ENCODE peak calls at places on chromosomes 1 and 21, in nine cellular contexts. K, M, D, P, N, V, X, B and T are unnamed samples.

GRCh38 chr1:98733782-98734112 is 72.2 kb downstream of the SNX7 start:
- DNase-seq in K (no peak), M (no peak), D (peak), P (no peak), N (no peak), V (peak), X (no peak), B (no peak), T (no peak)

GRCh38 chr1:53554592-53555305 is 95.5 kb downstream of the DMRTB1 start:
- DNase-seq in K (no peak), M (no peak), D (no peak), P (no peak), N (peak), V (no peak), X (no peak), B (no peak), T (no peak)

GRCh38 chr1:3903141-3904005 is 3.3 kb upstream of the C1orf174 start:
- DNase-seq in K (no peak), M (no peak), D (no peak), P (no peak), N (peak), V (no peak), X (no peak), B (no peak), T (no peak)

GRCh38 chr1:94335950-94336349 is 82.2 kb upstream of the ABCD3 start:
- DNase-seq in K (peak), M (no peak), D (peak), P (peak), N (no peak), V (peak), X (peak), B (peak), T (peak)

GRCh38 chr21:44086636-44087425 is 20.4 kb upstream of the PWP2 start:
- DNase-seq in K (no peak), M (no peak), D (no peak), P (no peak), N (no peak), V (no peak), X (no peak), B (no peak), T (no peak)

GRCh38 chr1:211752951-211753486 is 77.5 kb downstream of the LPGAT1 start:
- DNase-seq in K (no peak), M (no peak), D (no peak), P (no peak), N (no peak), V (no peak), X (no peak), B (no peak), T (peak)

GRCh38 chr1:224430511-224431113 is 4.0 kb downstream of the WDR26 start:
- DNase-seq in K (peak), M (no peak), D (peak), P (no peak), N (no peak), V (peak), X (peak), B (no peak), T (no peak)

GRCh38 chr1:44632511-44633072 is 41.7 kb downstream of the TMEM53 start:
- DNase-seq in K (no peak), M (no peak), D (no peak), P (peak), N (no peak), V (no peak), X (no peak), B (no peak), T (no peak)

GRCh38 chr1:51558375-51558924 is 39.4 kb upstream of the EPS15 start:
- DNase-seq in K (no peak), M (no peak), D (peak), P (no peak), N (no peak), V (peak), X (no peak), B (no peak), T (no peak)

GRCh38 chr21:32021319-32022027 is 148.7 kb downstream of the HUNK start:
- DNase-seq in K (no peak), M (no peak), D (no peak), P (no peak), N (peak), V (no peak), X (no peak), B (no peak), T (peak)

GRCh38 chr1:208101661-208102431 is 142.3 kb downstream of the PLXNA2 start:
- DNase-seq in K (no peak), M (no peak), D (peak), P (peak), N (peak), V (peak), X (no peak), B (no peak), T (no peak)

GRCh38 chr1:16241116-16241763 is 4.3 kb upstream of the CPLANE2 start:
- DNase-seq in K (no peak), M (no peak), D (no peak), P (no peak), N (no peak), V (no peak), X (no peak), B (no peak), T (no peak)

GRCh38 chr1:111733996-111734369 is 5.2 kb downstream of the INKA2 start:
- DNase-seq in K (no peak), M (no peak), D (no peak), P (no peak), N (no peak), V (no peak), X (no peak), B (no peak), T (no peak)

DNA sequence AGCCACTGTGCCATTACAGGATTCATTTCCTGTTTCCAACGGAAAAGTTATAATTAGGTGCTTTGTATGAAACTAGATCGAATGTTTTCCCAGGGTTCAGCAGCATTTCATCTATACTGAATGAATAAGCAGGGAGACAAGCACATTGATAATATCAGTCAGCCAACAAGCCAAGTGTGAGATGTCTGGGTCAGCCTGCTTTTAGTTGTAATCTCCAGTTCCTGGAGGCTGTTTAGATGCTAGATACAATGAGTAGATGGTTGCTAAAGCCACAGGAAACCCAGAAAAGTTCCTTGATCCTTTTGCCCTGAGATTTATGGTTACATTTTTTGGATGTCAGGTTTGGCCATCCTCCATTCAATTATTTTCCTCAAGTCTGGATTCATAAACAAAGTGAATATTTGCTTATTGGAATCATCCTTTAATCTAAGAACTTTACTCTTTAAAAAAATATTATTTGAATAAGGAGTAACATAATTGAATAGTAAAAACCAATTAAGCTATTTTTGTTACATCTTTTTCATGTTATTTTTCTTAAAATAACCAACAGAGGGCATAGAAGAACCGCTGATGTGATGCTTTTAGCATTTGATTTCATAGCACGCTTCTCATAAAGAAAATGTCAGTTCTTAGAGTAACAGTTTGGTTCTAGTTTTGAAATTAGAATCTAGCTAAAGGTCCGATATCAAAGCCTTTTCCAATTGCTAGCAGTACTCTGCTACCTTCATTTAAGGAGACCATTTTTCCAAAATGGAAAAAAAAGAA is 76.6 kb downstream of the HSPA13 start:
- DNase-seq in K (no peak), M (no peak), D (peak), P (no peak), N (no peak), V (no peak), X (no peak), B (no peak), T (no peak)
- TF ChIP-seq CTCF in K (no peak), M (no peak), D (peak), P (peak), N (no peak), V (no peak), X (peak), B (no peak), T (peak)

DNA sequence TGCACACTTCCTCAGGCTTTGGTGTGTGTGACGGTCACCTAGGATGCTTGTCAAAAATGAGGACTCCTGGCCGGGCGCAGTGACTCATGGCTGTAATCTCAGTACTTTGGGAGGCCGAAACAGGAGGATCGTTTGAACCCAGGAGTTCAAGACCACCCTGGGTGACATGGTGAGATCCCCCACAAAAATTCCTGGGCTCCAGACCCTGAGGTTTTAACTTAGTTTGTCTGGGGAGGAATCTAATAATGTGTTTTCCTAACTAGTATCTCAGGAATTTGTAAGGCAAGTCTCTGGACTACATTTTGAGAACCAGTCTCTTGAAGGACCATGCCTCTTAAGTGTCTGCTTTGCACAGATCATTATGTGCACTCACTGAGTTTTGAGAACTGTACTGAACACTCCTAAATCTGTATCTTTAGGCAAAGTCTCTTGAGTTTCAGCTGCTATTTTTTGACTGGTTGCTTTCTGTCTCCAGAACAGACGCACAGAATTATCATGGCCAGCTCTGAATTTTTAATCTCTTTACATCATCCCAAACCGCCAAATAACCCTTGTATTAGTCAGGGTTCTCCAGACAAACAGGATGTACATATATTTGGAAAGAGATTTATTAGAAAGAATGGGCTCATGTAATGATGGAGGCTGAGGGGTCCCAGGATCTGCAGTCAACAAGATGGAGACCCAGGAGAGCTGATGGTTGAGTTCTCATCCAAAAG is 45.5 kb upstream of the VANGL1 start:
- DNase-seq in K (no peak), M (no peak), D (no peak), P (no peak), N (no peak), V (peak), X (no peak), B (no peak), T (no peak)
- TF ChIP-seq CTCF in K (no peak), M (no peak), D (no peak), P (no peak), N (no peak), V (no peak), X (no peak), B (no peak), T (no peak)

DNA sequence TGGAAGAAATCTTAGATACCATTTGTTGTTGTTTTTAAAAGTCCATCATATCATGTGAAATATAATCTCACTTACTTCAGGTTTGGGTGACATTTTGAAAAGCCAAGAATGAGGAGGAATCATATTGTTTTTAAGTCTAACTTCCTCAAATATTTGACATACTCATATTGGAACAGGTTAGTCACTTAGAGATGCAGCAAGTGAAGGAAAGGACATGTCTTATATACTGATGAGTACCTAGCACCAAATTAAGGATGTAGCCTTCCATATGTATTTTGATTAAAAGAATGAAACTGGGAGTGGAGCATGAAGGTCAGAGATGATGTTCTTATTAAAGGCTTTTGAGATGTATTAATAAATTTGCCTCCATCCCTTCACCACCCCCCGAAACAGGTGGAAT is 23.9 kb downstream of the GBP2 start:
- DNase-seq in K (no peak), M (no peak), D (no peak), P (no peak), N (no peak), V (no peak), X (no peak), B (no peak), T (no peak)
- TF ChIP-seq CTCF in K (no peak), M (no peak), D (no peak), P (no peak), N (no peak), V (no peak), X (no peak), B (no peak), T (no peak)

DNA sequence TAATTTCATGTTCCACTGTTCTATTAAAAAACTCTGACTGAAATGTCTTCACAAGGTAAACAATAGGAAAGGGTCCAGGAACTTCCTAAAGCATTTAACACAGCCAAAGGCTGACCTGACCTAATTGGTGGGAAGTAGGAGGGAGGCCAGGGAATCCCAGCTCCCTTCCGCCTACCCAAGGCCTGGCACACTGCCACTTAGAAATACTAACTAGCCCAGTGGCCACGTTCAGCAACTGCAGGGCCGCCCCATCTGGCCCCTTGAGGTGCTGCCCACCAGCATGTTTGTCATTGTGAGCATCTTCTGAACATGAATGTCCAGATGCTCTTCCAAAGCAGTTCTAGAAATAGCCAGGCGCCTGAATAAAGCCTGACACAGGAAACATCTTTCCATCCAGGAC is 44.7 kb upstream of the BCL9 start:
- DNase-seq in K (no peak), M (no peak), D (peak), P (peak), N (no peak), V (peak), X (peak), B (peak), T (peak)
- TF ChIP-seq CTCF in K (peak), M (no peak), D (peak), P (peak), N (peak), V (peak), X (no peak), B (peak), T (peak)

GRCh38 chr1:214602764-214603657 is at the start of gene CENPF:
- DNase-seq in K (peak), M (peak), D (peak), P (peak), N (peak), V (peak), X (peak), B (peak), T (peak)
- TF ChIP-seq CTCF in K (peak), M (peak), D (peak), P (peak), N (peak), V (no peak), X (no peak), B (peak), T (no peak)

GRCh38 chr1:45687753-45688737 is at the start of gene TMEM69:
- DNase-seq in K (peak), M (peak), D (peak), P (peak), N (peak), V (peak), X (peak), B (peak), T (peak)
- TF ChIP-seq CTCF in K (no peak), M (no peak), D (peak), P (peak), N (no peak), V (no peak), X (no peak), B (peak), T (no peak)

GRCh38 chr1:11272842-11273594 is at the start of gene UBIAD1:
- DNase-seq in K (peak), M (peak), D (peak), P (peak), N (peak), V (peak), X (peak), B (peak), T (peak)
- TF ChIP-seq CTCF in K (no peak), M (no peak), D (no peak), P (no peak), N (peak), V (no peak), X (no peak), B (peak), T (peak)

GRCh38 chr1:152535774-152536173 is 21.5 kb downstream of the CRCT1 start:
- DNase-seq in K (no peak), M (no peak), D (no peak), P (no peak), N (no peak), V (no peak), X (no peak), B (no peak), T (no peak)

GRCh38 chr1:152537496-152537895 is 23.2 kb downstream of the CRCT1 start:
- DNase-seq in K (no peak), M (no peak), D (no peak), P (no peak), N (no peak), V (no peak), X (no peak), B (no peak), T (no peak)

GRCh38 chr1:152533327-152533938 is 19.2 kb downstream of the CRCT1 start:
- DNase-seq in K (no peak), M (no peak), D (peak), P (no peak), N (no peak), V (no peak), X (peak), B (no peak), T (peak)
- TF ChIP-seq CTCF in K (peak), M (no peak), D (peak), P (peak), N (peak), V (no peak), X (peak), B (peak), T (peak)

GRCh38 chr1:227732586-227733308 is 2.4 kb downstream of the JMJD4 start:
- DNase-seq in K (no peak), M (no peak), D (no peak), P (no peak), N (no peak), V (no peak), X (no peak), B (no peak), T (no peak)

GRCh38 chr1:227733309-227733705 is 1.8 kb downstream of the JMJD4 start:
- DNase-seq in K (no peak), M (no peak), D (no peak), P (no peak), N (no peak), V (no peak), X (no peak), B (no peak), T (no peak)

GRCh38 chr1:227730630-227731151 is 4.4 kb downstream of the JMJD4 start:
- DNase-seq in K (no peak), M (no peak), D (no peak), P (no peak), N (no peak), V (no peak), X (no peak), B (no peak), T (no peak)

GRCh38 chr1:227731241-227731677 is 3.8 kb downstream of the JMJD4 start:
- DNase-seq in K (no peak), M (no peak), D (no peak), P (no peak), N (no peak), V (no peak), X (no peak), B (no peak), T (no peak)

DNA sequence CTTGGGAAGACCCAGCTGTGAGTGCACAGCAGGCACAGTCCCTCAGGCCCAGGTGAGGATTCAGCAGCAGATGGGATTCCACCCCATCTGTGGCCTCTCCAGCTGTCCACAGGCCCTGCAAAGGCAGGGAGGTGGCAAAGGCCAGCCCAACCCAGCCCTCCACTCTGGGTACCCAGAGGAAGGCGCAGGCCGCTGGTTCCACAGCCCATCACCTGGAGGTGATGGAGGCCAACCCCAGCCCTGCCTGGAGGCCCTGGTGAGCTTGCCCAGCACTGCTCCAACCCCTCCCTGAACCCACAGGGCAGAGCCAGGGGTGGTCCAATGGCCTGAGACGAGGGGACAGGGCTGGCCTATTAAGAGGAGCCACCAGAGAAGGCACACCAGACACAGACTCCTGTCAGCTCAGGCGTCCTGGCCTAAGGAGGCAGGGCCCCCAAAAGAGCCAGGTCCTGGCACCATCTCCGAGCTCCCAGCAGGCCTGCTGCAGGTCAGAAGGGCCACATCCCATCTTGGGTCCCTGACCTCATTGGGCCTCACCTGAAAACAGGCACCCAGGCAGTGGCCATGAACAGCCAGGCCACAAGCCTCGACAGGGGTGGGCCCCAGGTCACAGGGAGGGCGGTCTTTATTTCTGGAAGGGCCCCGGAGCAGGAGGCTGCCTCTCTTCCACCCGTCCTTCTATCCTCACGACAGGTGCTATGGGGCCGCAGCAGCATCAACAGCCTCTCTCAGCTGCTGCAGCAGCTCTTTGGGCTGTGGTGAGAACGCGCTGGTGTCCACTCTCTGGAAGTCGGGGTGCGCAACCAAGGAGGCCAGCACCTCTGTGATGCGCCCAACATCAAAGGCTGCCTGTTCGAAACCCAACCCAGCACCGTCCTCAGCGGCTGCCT is 3.2 kb downstream of the JMJD4 start:
- DNase-seq in K (no peak), M (no peak), D (no peak), P (no peak), N (no peak), V (no peak), X (no peak), B (no peak), T (no peak)
- TF ChIP-seq CTCF in K (no peak), M (no peak), D (no peak), P (no peak), N (no peak), V (no peak), X (no peak), B (no peak), T (no peak)

GRCh38 chr1:70617728-70618127 is 206.7 kb downstream of the CTH start:
- DNase-seq in K (no peak), M (no peak), D (no peak), P (peak), N (no peak), V (no peak), X (no peak), B (no peak), T (no peak)
- TF ChIP-seq CTCF in K (no peak), M (no peak), D (no peak), P (peak), N (no peak), V (no peak), X (no peak), B (no peak), T (peak)